ENCODE peak calls at places on chromosome 14, in seven cellular contexts. V is astrocyte, R is tibial nerve, O is psoas muscle, M is Peyer's patch, E is MCF 10A, S is uterus. N is an unnamed sample.
A peak's percentile ranks its signal among the peaks of the same experiment; 100 is the strongest.

GRCh38 chr14:105878554-105878953 is 352.2 kb downstream of the TMEM121 start:
- DNase-seq in V (no peak), M (peak; percentile 17), R (no peak), S (peak; percentile 4), E (no peak), O (no peak), N (no peak)

GRCh38 chr14:65594153-65594881 is 181.8 kb downstream of the FUT8 start:
- DNase-seq in M (peak; percentile 49), V (no peak), S (no peak), R (no peak), O (no peak), E (no peak), N (no peak)

GRCh38 chr14:78358631-78359030 is 188.5 kb downstream of the NRXN3 start:
- DNase-seq in M (no peak), V (no peak), O (no peak), E (no peak), R (no peak), S (no peak), N (no peak)

GRCh38 chr14:69657961-69658360 is 46.6 kb downstream of the SUSD6 start:
- DNase-seq in O (no peak), V (peak; percentile 75), R (no peak), S (no peak), M (peak; percentile 68), E (peak; percentile 71), N (no peak)

GRCh38 chr14:58944226-58944769 is 244.2 kb upstream of the DAAM1 start:
- DNase-seq in V (no peak), E (no peak), S (no peak), R (no peak), O (no peak), M (peak; percentile 68), N (no peak)

GRCh38 chr14:31159682-31160296 is 47.8 kb downstream of the HECTD1 start:
- DNase-seq in M (no peak), R (no peak), O (no peak), S (peak; percentile 26), E (peak; percentile 56), V (no peak), N (no peak)

GRCh38 chr14:75578099-75578785 is at the start of gene FLVCR2:
- DNase-seq in V (peak; percentile 30), M (peak; percentile 91), E (peak; percentile 72), R (peak; percentile 76), S (peak; percentile 80), O (peak; percentile 88), N (peak; percentile 86)

GRCh38 chr14:40188006-40188405 is 755.8 kb upstream of the FBXO33 start:
- DNase-seq in M (no peak), O (no peak), V (peak; percentile 47), R (no peak), S (no peak), E (peak; percentile 38), N (no peak)

GRCh38 chr14:104377256-104377655 is 202.3 kb upstream of the C14orf180 start:
- DNase-seq in M (no peak), V (no peak), E (no peak), O (no peak), S (no peak), R (no peak), N (no peak)

GRCh38 chr14:37472906-37473305 is 122.1 kb downstream of the FOXA1 start:
- DNase-seq in M (no peak), R (no peak), V (no peak), S (no peak), O (no peak), E (no peak), N (no peak)

GRCh38 chr14:75335588-75335987 is 57.0 kb downstream of the FOS start:
- DNase-seq in V (no peak), O (no peak), R (no peak), M (no peak), S (no peak), E (no peak), N (no peak)

GRCh38 chr14:98599082-98599481 is 672.9 kb downstream of the BCL11B start:
- DNase-seq in M (no peak), S (no peak), R (no peak), E (peak; percentile 37), O (no peak), V (no peak), N (no peak)

GRCh38 chr14:81221579-81222102 is 882 bp upstream of the GTF2A1 start:
- DNase-seq in V (no peak), E (no peak), S (no peak), M (no peak), O (no peak), R (no peak), N (no peak)

GRCh38 chr14:85241022-85241880 is 288.7 kb upstream of the FLRT2 start:
- DNase-seq in S (no peak), E (no peak), O (peak; percentile 23), R (no peak), M (no peak), V (peak; percentile 42), N (no peak)

GRCh38 chr14:71290301-71290700 is 383.0 kb downstream of the PCNX1 start:
- DNase-seq in S (no peak), M (no peak), O (no peak), V (no peak), R (no peak), E (no peak), N (no peak)

GRCh38 chr14:94041551-94042346 is 15.6 kb downstream of the OTUB2 start:
- DNase-seq in M (no peak), V (peak; percentile 67), S (no peak), E (no peak), O (no peak), R (no peak), N (no peak)

GRCh38 chr14:33454022-33454645 is 496.7 kb downstream of the EGLN3 start:
- DNase-seq in S (no peak), V (no peak), E (no peak), R (no peak), O (no peak), M (no peak), N (no peak)

GRCh38 chr14:94689218-94689984 is 77.2 kb downstream of the SERPINA3 start:
- DNase-seq in S (peak; percentile 30), R (peak; percentile 30), V (peak; percentile 7), M (peak; percentile 55), O (peak; percentile 68), E (peak; percentile 50), N (peak; percentile 87)

GRCh38 chr14:36524874-36525745 is 5.1 kb upstream of the NKX2-1 start:
- DNase-seq in V (no peak), S (no peak), E (peak; percentile 30), M (no peak), R (no peak), O (no peak), N (peak; percentile 28)

DNA sequence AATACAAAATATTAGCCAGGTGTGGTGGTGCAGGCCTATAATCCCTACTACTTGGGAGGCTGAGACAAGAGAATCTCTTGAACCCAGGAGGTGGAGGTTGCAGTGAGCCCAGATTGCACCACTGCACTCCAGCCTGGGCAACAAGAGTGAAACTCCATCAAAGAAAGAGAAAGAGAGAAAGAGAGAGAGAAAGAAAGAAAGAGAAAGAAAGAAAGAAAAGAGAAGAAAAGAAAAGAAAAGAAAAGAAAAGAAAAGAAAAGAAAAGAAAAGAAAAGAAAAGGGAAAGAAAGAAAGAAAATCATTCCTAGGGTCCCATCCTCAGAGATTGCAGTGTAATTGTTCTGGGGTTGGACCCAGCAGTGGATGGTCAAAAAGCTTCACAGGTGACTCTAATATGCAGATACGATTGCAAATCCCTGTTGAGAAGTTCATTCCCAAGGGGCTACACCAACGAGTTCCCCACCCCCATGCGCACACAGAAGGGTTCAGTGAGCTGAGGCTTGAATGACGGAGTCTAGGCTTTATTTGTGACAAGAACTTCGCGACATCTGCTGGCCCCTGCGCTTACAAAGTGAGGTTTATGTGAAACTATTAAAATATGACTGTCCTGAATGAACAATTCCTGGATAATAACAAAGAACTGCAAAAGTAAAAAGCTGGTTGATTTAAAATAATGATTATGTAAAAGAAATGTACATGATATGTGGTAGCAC is 17.4 kb upstream of the RNASE12 start:
- DNase-seq in S (no peak), M (no peak), O (no peak), E (no peak), V (no peak), R (no peak), N (no peak)
- TF ChIP-seq CTCF in S (no peak), M (no peak), O (no peak), E (no peak), V (no peak), R (no peak), N (no peak)

GRCh38 chr14:24390696-24391468 is 7.9 kb upstream of the NYNRIN start:
- DNase-seq in M (no peak), S (no peak), O (no peak), V (no peak), E (peak; percentile 18), R (no peak), N (no peak)

GRCh38 chr14:24395609-24396580 is 2.9 kb upstream of the NYNRIN start:
- DNase-seq in M (no peak), S (no peak), V (peak; percentile 10), O (no peak), R (no peak), E (no peak), N (no peak)

GRCh38 chr14:24389266-24389855 is 9.4 kb upstream of the NYNRIN start:
- DNase-seq in R (no peak), M (no peak), O (no peak), E (no peak), V (peak; percentile 22), S (no peak), N (no peak)

GRCh38 chr14:24394275-24394674 is 4.5 kb upstream of the NYNRIN start:
- DNase-seq in V (no peak), M (no peak), E (no peak), S (no peak), O (no peak), R (no peak), N (no peak)

DNA sequence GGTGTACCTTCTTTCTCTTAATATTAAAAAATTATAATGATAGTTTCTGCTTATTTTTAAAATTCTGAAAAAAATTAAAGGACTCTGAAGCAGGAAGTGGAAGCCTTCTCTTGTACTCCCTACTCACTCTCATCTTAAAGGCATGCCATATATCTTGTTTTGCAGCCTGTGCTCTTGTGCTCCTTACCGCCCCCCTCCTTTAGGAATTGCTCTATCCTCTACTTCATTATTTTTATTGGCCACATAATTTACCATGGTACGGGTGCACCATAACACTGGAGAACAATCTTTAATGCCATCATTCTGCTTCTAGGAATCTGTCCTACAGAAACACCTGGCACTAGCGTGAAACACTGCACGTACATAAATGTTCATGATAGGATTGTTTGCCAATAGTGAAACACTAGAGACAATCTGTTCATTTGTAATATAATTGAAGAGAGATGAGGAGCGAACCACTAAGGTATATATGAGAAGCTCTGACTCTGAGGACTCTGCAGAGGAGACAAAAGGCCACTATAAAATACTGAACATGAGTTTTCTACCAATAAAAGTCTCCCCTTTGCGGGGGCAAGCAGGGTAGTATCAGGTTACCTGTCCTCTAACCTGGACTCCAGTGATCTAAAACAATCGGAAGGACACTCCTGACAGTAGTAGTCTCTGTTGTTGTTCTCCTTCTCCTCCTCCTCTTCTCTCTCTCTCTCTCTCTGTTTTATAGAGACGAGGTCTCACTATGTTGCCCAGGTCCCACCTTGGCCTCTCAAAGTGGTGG is 6.3 kb upstream of the NYNRIN start:
- DNase-seq in R (no peak), O (no peak), E (peak; percentile 35), V (peak; percentile 46), M (no peak), S (no peak), N (no peak)
- TF ChIP-seq CTCF in R (no peak), O (no peak), E (no peak), V (peak; percentile 24), M (no peak), S (no peak), N (no peak)

GRCh38 chr14:64208261-64208660 is 85.9 kb downstream of the ESR2 start:
- DNase-seq in V (no peak), S (no peak), M (no peak), O (no peak), E (no peak), R (no peak), N (no peak)
- TF ChIP-seq CTCF in V (no peak), S (no peak), M (no peak), O (no peak), E (no peak), R (no peak), N (no peak)

GRCh38 chr14:102498005-102498677 is 11.4 kb downstream of the ANKRD9 start:
- DNase-seq in M (no peak), V (no peak), E (no peak), O (no peak), R (no peak), S (no peak), N (no peak)
- TF ChIP-seq CTCF in M (no peak), V (no peak), E (no peak), O (peak; percentile 21), R (no peak), S (no peak), N (no peak)